ENCODE peak calls at places on chromosomes 4 and X, in five cellular contexts. Q, O, V, G and S are unnamed samples.

GRCh38 chr4:180058731-180059215 is 2184.4 kb upstream of the TENM3 start:
- DNase-seq in Q (peak), O (no peak), G (peak), V (no peak), S (peak)

GRCh38 chrX:56968980-56969379 is 26.4 kb downstream of the SPIN3 start:
- DNase-seq in Q (peak), O (no peak), V (no peak), G (no peak), S (no peak)

GRCh38 chrX:1444896-1445480 is 7.7 kb downstream of the ASMTL start:
- DNase-seq in V (no peak), G (no peak), Q (no peak), O (no peak), S (no peak)

GRCh38 chr4:122879001-122879400 is 43.4 kb downstream of the NUDT6 start:
- DNase-seq in O (no peak), V (no peak), G (no peak), Q (peak), S (no peak)

GRCh38 chr4:26050212-26050643 is 136.2 kb downstream of the SMIM20 start:
- DNase-seq in V (no peak), Q (no peak), O (no peak), G (no peak), S (no peak)

GRCh38 chrX:111282141-111282540 is 11.9 kb upstream of the CAPN6 start:
- DNase-seq in V (no peak), G (no peak), Q (no peak), O (no peak), S (no peak)

GRCh38 chrX:133005038-133005437 is 46.6 kb upstream of the HS6ST2 start:
- DNase-seq in V (no peak), G (peak), Q (peak), O (no peak), S (peak)

GRCh38 chr4:3362431-3363287 is 69.8 kb downstream of the RGS12 start:
- DNase-seq in O (no peak), Q (no peak), V (no peak), G (no peak), S (no peak)

GRCh38 chrX:26586570-26586969 is 370.6 kb downstream of the MAGEB5 start:
- DNase-seq in G (no peak), O (no peak), V (no peak), Q (no peak), S (peak)

GRCh38 chrX:50747471-50747900 is 66.5 kb downstream of the SHROOM4 start:
- DNase-seq in O (no peak), Q (peak), G (peak), V (no peak), S (peak)

GRCh38 chr4:186191266-186192067 is at the start of gene CYP4V2:
- DNase-seq in G (peak), O (peak), Q (peak), V (peak), S (peak)

GRCh38 chr4:73798842-73799241 is 37.6 kb upstream of the CXCL6 start:
- DNase-seq in G (no peak), Q (no peak), V (no peak), O (no peak), S (no peak)